ENCODE peak calls at places on chromosomes 12 and 14, in six cellular contexts. M, U, I, P, J and S are unnamed samples.

GRCh38 chr12:119931402-119931801 is 54.3 kb upstream of the CIT start:
- DNase-seq in M (no peak), U (no peak), I (no peak), P (no peak), J (no peak), S (peak)

GRCh38 chr12:77493311-77493710 is 337.4 kb upstream of the NAV3 start:
- DNase-seq in M (no peak), U (no peak), I (no peak), P (no peak), J (no peak), S (no peak)

GRCh38 chr12:1369460-1369859 is 224.9 kb downstream of the FBXL14 start:
- DNase-seq in M (no peak), U (no peak), I (no peak), P (no peak), J (no peak), S (no peak)

GRCh38 chr12:107553211-107553765 is 132.3 kb upstream of the PWP1 start:
- DNase-seq in M (no peak), U (no peak), I (no peak), P (no peak), J (no peak), S (no peak)

GRCh38 chr14:22255042-22255441 is 334.0 kb downstream of the DAD1 start:
- DNase-seq in M (no peak), U (no peak), I (no peak), P (no peak), J (no peak), S (no peak)

GRCh38 chr12:131438874-131439273 is 272.0 kb upstream of the SFSWAP start:
- DNase-seq in M (no peak), U (no peak), I (no peak), P (no peak), J (no peak), S (no peak)

GRCh38 chr12:38411426-38411825 is 94.9 kb downstream of the ALG10B start:
- DNase-seq in M (no peak), U (no peak), I (no peak), P (no peak), J (no peak), S (no peak)

GRCh38 chr14:66916421-66916820 is 272.8 kb upstream of the GARIN2 start:
- DNase-seq in M (no peak), U (no peak), I (no peak), P (no peak), J (no peak), S (no peak)